ENCODE peak calls at places on chromosomes 13 and 19, in nine cellular contexts. L, N, P, V, D, J, U, Y and C are unnamed samples.

GRCh38 chr13:110017379-110017778 is 231.0 kb upstream of the IRS2 start:
- DNase-seq in L (no peak), U (no peak), N (no peak), D (peak), V (no peak), P (no peak), Y (no peak), J (no peak), C (no peak)

GRCh38 chr19:38090561-38090960 is 133.5 kb downstream of the DPF1 start:
- DNase-seq in Y (no peak), N (no peak), L (no peak), P (peak), U (no peak), D (no peak), J (no peak), V (no peak), C (no peak)

GRCh38 chr13:45807520-45808099 is 43.9 kb downstream of the SIAH3 start:
- DNase-seq in N (peak), L (no peak), D (peak), J (no peak), V (no peak), U (peak), Y (peak), P (peak), C (peak)

GRCh38 chr13:76792680-76793334 is 93.4 kb downstream of the KCTD12 start:
- DNase-seq in L (no peak), N (no peak), P (no peak), U (no peak), D (no peak), V (no peak), Y (no peak), J (no peak), C (no peak)

GRCh38 chr19:38263696-38264485 is 482 bp upstream of the SPINT2 start:
- DNase-seq in P (no peak), Y (peak), J (peak), U (peak), V (peak), N (no peak), D (no peak), L (peak), C (peak)

GRCh38 chr13:49356224-49356623 is 87.6 kb downstream of the CAB39L start:
- DNase-seq in J (no peak), N (no peak), P (no peak), U (no peak), V (no peak), L (no peak), D (peak), Y (no peak), C (no peak)

GRCh38 chr19:45705115-45705514 is 12.6 kb downstream of the QPCTL start:
- DNase-seq in J (no peak), V (no peak), L (no peak), U (no peak), N (no peak), Y (peak), D (no peak), P (no peak), C (no peak)

GRCh38 chr13:77028202-77028601 is 1.2 kb upstream of the FBXL3 start:
- DNase-seq in Y (no peak), L (no peak), V (no peak), D (no peak), P (no peak), N (no peak), J (no peak), U (peak), C (no peak)

GRCh38 chr19:3057275-3057714 is 5.0 kb downstream of the TLE5 start:
- DNase-seq in V (no peak), Y (no peak), L (no peak), U (no peak), D (no peak), N (no peak), J (no peak), P (no peak), C (no peak)

GRCh38 chr13:109758937-109759480 is 27.4 kb downstream of the IRS2 start:
- DNase-seq in N (no peak), J (no peak), L (no peak), P (no peak), Y (no peak), U (no peak), D (no peak), V (no peak), C (no peak)

GRCh38 chr13:44131069-44131614 is 242.5 kb upstream of the SERP2 start:
- DNase-seq in N (no peak), Y (no peak), L (no peak), D (no peak), J (no peak), U (no peak), P (no peak), V (no peak), C (peak)

GRCh38 chr13:34469212-34469983 is 472.7 kb upstream of the NBEA start:
- DNase-seq in N (no peak), V (no peak), D (no peak), U (peak), P (no peak), Y (no peak), J (no peak), L (no peak), C (peak)